ENCODE peak calls at places on chromosomes 16 and 17, in ten cellular contexts. One of them, this sample, is unnamed.
A peak's percentile ranks its signal among the peaks of the same experiment; 100 is the strongest.

GRCh38 chr17:22374741-22375140 is 682.4 kb downstream of the KCNJ18 start:
- DNase-seq in left ventricle myocardium inferior: no peak
- DNase-seq in Panc1: no peak
- DNase-seq in fibroblast of the aortic adventitia: no peak
- DNase-seq in AG09309: no peak
- DNase-seq in CD8-positive, alpha-beta T cell: no peak
- DNase-seq in stomach: no peak
- DNase-seq in GM06990: no peak
- DNase-seq in astrocyte of the cerebellum: no peak
- DNase-seq in cardiac muscle cell: no peak
- DNase-seq in this sample: no peak

GRCh38 chr16:81588326-81589081 is 143.9 kb downstream of the CMIP start:
- DNase-seq in fibroblast of the aortic adventitia: no peak
- DNase-seq in Panc1: no peak
- DNase-seq in astrocyte of the cerebellum: no peak
- DNase-seq in GM06990: no peak
- DNase-seq in CD8-positive, alpha-beta T cell: no peak
- DNase-seq in stomach: no peak
- DNase-seq in cardiac muscle cell: no peak
- DNase-seq in AG09309: no peak
- DNase-seq in left ventricle myocardium inferior: no peak
- DNase-seq in this sample: no peak

GRCh38 chr16:47732806-47733150 is 271.6 kb downstream of the PHKB start:
- DNase-seq in cardiac muscle cell: peak; percentile 78
- DNase-seq in fibroblast of the aortic adventitia: peak; percentile 91
- DNase-seq in Panc1: peak; percentile 42
- DNase-seq in AG09309: peak; percentile 54
- DNase-seq in CD8-positive, alpha-beta T cell: no peak
- DNase-seq in GM06990: no peak
- DNase-seq in left ventricle myocardium inferior: no peak
- DNase-seq in stomach: no peak
- DNase-seq in astrocyte of the cerebellum: peak; percentile 88
- DNase-seq in this sample: peak; percentile 96

GRCh38 chr17:17919169-17920107 is 52.8 kb downstream of the TOM1L2 start:
- DNase-seq in cardiac muscle cell: peak; percentile 83
- DNase-seq in AG09309: no peak
- DNase-seq in GM06990: peak; percentile 29
- DNase-seq in fibroblast of the aortic adventitia: peak; percentile 79
- DNase-seq in stomach: peak; percentile 71
- DNase-seq in left ventricle myocardium inferior: peak; percentile 58
- DNase-seq in CD8-positive, alpha-beta T cell: peak; percentile 67
- DNase-seq in astrocyte of the cerebellum: peak; percentile 68
- DNase-seq in Panc1: no peak
- DNase-seq in this sample: peak; percentile 88

GRCh38 chr17:4708436-4708835 is 2.0 kb upstream of the ARRB2 start:
- DNase-seq in fibroblast of the aortic adventitia: no peak
- DNase-seq in GM06990: no peak
- DNase-seq in Panc1: no peak
- DNase-seq in CD8-positive, alpha-beta T cell: peak; percentile 56
- DNase-seq in cardiac muscle cell: no peak
- DNase-seq in astrocyte of the cerebellum: no peak
- DNase-seq in left ventricle myocardium inferior: no peak
- DNase-seq in stomach: no peak
- DNase-seq in AG09309: no peak
- DNase-seq in this sample: no peak

GRCh38 chr17:8163978-8164814 is 1.4 kb upstream of the VAMP2 start:
- DNase-seq in Panc1: no peak
- DNase-seq in fibroblast of the aortic adventitia: peak; percentile 22
- DNase-seq in AG09309: no peak
- DNase-seq in astrocyte of the cerebellum: no peak
- DNase-seq in CD8-positive, alpha-beta T cell: peak; percentile 75
- DNase-seq in GM06990: peak; percentile 44
- DNase-seq in cardiac muscle cell: peak; percentile 50
- DNase-seq in left ventricle myocardium inferior: peak; percentile 86
- DNase-seq in stomach: peak; percentile 55
- DNase-seq in this sample: no peak

GRCh38 chr16:3214904-3215600 is 19.9 kb downstream of the ZNF200 start:
- DNase-seq in cardiac muscle cell: no peak
- DNase-seq in AG09309: no peak
- DNase-seq in Panc1: no peak
- DNase-seq in stomach: no peak
- DNase-seq in astrocyte of the cerebellum: no peak
- DNase-seq in left ventricle myocardium inferior: no peak
- DNase-seq in GM06990: no peak
- DNase-seq in fibroblast of the aortic adventitia: no peak
- DNase-seq in CD8-positive, alpha-beta T cell: peak; percentile 26
- DNase-seq in this sample: no peak

GRCh38 chr16:5188318-5189025 is 90.9 kb upstream of the EEF2KMT start:
- DNase-seq in CD8-positive, alpha-beta T cell: no peak
- DNase-seq in GM06990: no peak
- DNase-seq in Panc1: no peak
- DNase-seq in cardiac muscle cell: no peak
- DNase-seq in AG09309: no peak
- DNase-seq in left ventricle myocardium inferior: no peak
- DNase-seq in fibroblast of the aortic adventitia: no peak
- DNase-seq in stomach: no peak
- DNase-seq in astrocyte of the cerebellum: no peak
- DNase-seq in this sample: no peak

GRCh38 chr16:49431591-49432290 is 58.1 kb downstream of the C16orf78 start:
- DNase-seq in GM06990: no peak
- DNase-seq in astrocyte of the cerebellum: no peak
- DNase-seq in left ventricle myocardium inferior: no peak
- DNase-seq in AG09309: no peak
- DNase-seq in cardiac muscle cell: no peak
- DNase-seq in stomach: no peak
- DNase-seq in fibroblast of the aortic adventitia: no peak
- DNase-seq in CD8-positive, alpha-beta T cell: no peak
- DNase-seq in Panc1: no peak
- DNase-seq in this sample: no peak

GRCh38 chr16:234468-235305 is at the start of gene FAM234A:
- DNase-seq in fibroblast of the aortic adventitia: peak; percentile 80
- DNase-seq in left ventricle myocardium inferior: peak; percentile 93
- DNase-seq in astrocyte of the cerebellum: peak; percentile 58
- DNase-seq in stomach: peak; percentile 96
- DNase-seq in AG09309: peak; percentile 21
- DNase-seq in GM06990: peak; percentile 96
- DNase-seq in cardiac muscle cell: peak; percentile 93
- DNase-seq in Panc1: peak; percentile 50
- DNase-seq in CD8-positive, alpha-beta T cell: peak; percentile 96
- DNase-seq in this sample: peak; percentile 89

GRCh38 chr16:77974883-77975282 is 47.5 kb upstream of the CLEC3A start:
- DNase-seq in astrocyte of the cerebellum: no peak
- DNase-seq in stomach: no peak
- DNase-seq in CD8-positive, alpha-beta T cell: no peak
- DNase-seq in GM06990: no peak
- DNase-seq in fibroblast of the aortic adventitia: no peak
- DNase-seq in Panc1: no peak
- DNase-seq in left ventricle myocardium inferior: no peak
- DNase-seq in AG09309: no peak
- DNase-seq in cardiac muscle cell: no peak
- DNase-seq in this sample: peak; percentile 8

GRCh38 chr17:39809221-39809620 is 54.9 kb downstream of the IKZF3 start:
- DNase-seq in CD8-positive, alpha-beta T cell: no peak
- DNase-seq in stomach: no peak
- DNase-seq in fibroblast of the aortic adventitia: no peak
- DNase-seq in astrocyte of the cerebellum: no peak
- DNase-seq in Panc1: no peak
- DNase-seq in GM06990: no peak
- DNase-seq in AG09309: no peak
- DNase-seq in left ventricle myocardium inferior: no peak
- DNase-seq in cardiac muscle cell: no peak
- DNase-seq in this sample: no peak

GRCh38 chr17:39814497-39814896 is 49.6 kb downstream of the IKZF3 start:
- DNase-seq in stomach: no peak
- DNase-seq in astrocyte of the cerebellum: no peak
- DNase-seq in cardiac muscle cell: no peak
- DNase-seq in left ventricle myocardium inferior: no peak
- DNase-seq in GM06990: no peak
- DNase-seq in CD8-positive, alpha-beta T cell: no peak
- DNase-seq in fibroblast of the aortic adventitia: no peak
- DNase-seq in Panc1: no peak
- DNase-seq in AG09309: no peak
- DNase-seq in this sample: no peak

GRCh38 chr17:39813631-39814030 is 50.5 kb downstream of the IKZF3 start:
- DNase-seq in Panc1: no peak
- DNase-seq in CD8-positive, alpha-beta T cell: peak; percentile 69
- DNase-seq in astrocyte of the cerebellum: no peak
- DNase-seq in GM06990: no peak
- DNase-seq in AG09309: no peak
- DNase-seq in stomach: no peak
- DNase-seq in fibroblast of the aortic adventitia: no peak
- DNase-seq in cardiac muscle cell: no peak
- DNase-seq in left ventricle myocardium inferior: no peak
- DNase-seq in this sample: no peak

GRCh38 chr17:39810939-39811728 is 53.0 kb downstream of the IKZF3 start:
- DNase-seq in CD8-positive, alpha-beta T cell: no peak
- DNase-seq in fibroblast of the aortic adventitia: no peak
- DNase-seq in left ventricle myocardium inferior: no peak
- DNase-seq in cardiac muscle cell: no peak
- DNase-seq in stomach: no peak
- DNase-seq in AG09309: no peak
- DNase-seq in astrocyte of the cerebellum: no peak
- DNase-seq in GM06990: no peak
- DNase-seq in Panc1: no peak
- DNase-seq in this sample: no peak

GRCh38 chr17:39812466-39812865 is 51.6 kb downstream of the IKZF3 start:
- DNase-seq in GM06990: no peak
- DNase-seq in fibroblast of the aortic adventitia: no peak
- DNase-seq in astrocyte of the cerebellum: no peak
- DNase-seq in AG09309: no peak
- DNase-seq in CD8-positive, alpha-beta T cell: no peak
- DNase-seq in stomach: peak; percentile 79
- DNase-seq in left ventricle myocardium inferior: no peak
- DNase-seq in cardiac muscle cell: no peak
- DNase-seq in Panc1: no peak
- DNase-seq in this sample: no peak
- TF ChIP-seq CTCF in GM06990: no peak
- TF ChIP-seq CTCF in fibroblast of the aortic adventitia: no peak
- TF ChIP-seq CTCF in astrocyte of the cerebellum: no peak
- TF ChIP-seq CTCF in AG09309: no peak
- TF ChIP-seq CTCF in CD8-positive, alpha-beta T cell: no peak
- TF ChIP-seq CTCF in stomach: no peak
- TF ChIP-seq CTCF in left ventricle myocardium inferior: no peak
- TF ChIP-seq CTCF in cardiac muscle cell: no peak
- TF ChIP-seq CTCF in Panc1: no peak
- TF ChIP-seq CTCF in this sample: no peak

GRCh38 chr16:30649725-30650368 is 913 bp upstream of the PRR14 start:
- DNase-seq in left ventricle myocardium inferior: no peak
- DNase-seq in AG09309: no peak
- DNase-seq in cardiac muscle cell: no peak
- DNase-seq in CD8-positive, alpha-beta T cell: peak; percentile 30
- DNase-seq in Panc1: no peak
- DNase-seq in GM06990: no peak
- DNase-seq in astrocyte of the cerebellum: no peak
- DNase-seq in stomach: no peak
- DNase-seq in fibroblast of the aortic adventitia: no peak
- DNase-seq in this sample: no peak
- H3K4me3 ChIP-seq in left ventricle myocardium inferior: peak overlapping the region; percentile 90
- H3K4me3 ChIP-seq in AG09309: peak overlapping the region; percentile 35
- H3K4me3 ChIP-seq in cardiac muscle cell: no peak overlapping the region
- H3K4me3 ChIP-seq in CD8-positive, alpha-beta T cell: peak overlapping the region; percentile 100
- H3K4me3 ChIP-seq in Panc1: peak overlapping the region; percentile 100
- H3K4me3 ChIP-seq in GM06990: peak overlapping the region; percentile 42
- H3K4me3 ChIP-seq in astrocyte of the cerebellum: peak overlapping the region; percentile 93
- H3K4me3 ChIP-seq in stomach: peak overlapping the region; percentile 82
- H3K4me3 ChIP-seq in fibroblast of the aortic adventitia: peak overlapping the region; percentile 61
- H3K4me3 ChIP-seq in this sample: peak overlapping the region; percentile 61

DNA sequence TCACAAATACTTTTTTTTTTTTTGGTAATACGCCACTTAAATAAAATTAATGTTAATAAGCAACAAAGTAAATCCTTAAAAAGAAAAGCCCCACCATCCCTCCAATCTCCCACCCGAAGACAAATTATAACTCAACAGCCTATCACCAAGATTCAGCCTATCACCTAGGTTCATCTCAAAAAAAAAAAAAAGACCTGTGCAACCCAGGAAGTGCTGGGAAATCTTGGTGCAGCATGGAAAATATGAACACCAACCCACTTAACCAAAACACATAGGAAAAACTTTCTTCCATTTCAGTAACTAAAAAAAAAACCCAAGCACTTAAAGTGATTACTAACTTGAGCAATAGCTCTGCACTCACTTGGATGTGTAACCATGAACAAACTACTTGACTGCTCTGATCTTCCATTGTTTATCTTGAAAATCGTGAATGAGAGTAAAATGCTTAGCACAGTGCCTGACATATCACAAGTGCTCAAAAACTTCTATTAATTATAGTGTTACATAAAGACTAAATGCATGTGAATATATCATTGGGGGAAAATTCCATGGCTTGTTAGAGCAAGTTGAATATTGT is 90.4 kb downstream of the STH start:
- DNase-seq in Panc1: no peak
- DNase-seq in AG09309: no peak
- DNase-seq in GM06990: no peak
- DNase-seq in astrocyte of the cerebellum: no peak
- DNase-seq in CD8-positive, alpha-beta T cell: no peak
- DNase-seq in cardiac muscle cell: no peak
- DNase-seq in left ventricle myocardium inferior: no peak
- DNase-seq in stomach: no peak
- DNase-seq in fibroblast of the aortic adventitia: no peak
- DNase-seq in this sample: no peak
- TF ChIP-seq CTCF in Panc1: no peak
- TF ChIP-seq CTCF in AG09309: no peak
- TF ChIP-seq CTCF in GM06990: no peak
- TF ChIP-seq CTCF in astrocyte of the cerebellum: no peak
- TF ChIP-seq CTCF in CD8-positive, alpha-beta T cell: no peak
- TF ChIP-seq CTCF in cardiac muscle cell: no peak
- TF ChIP-seq CTCF in left ventricle myocardium inferior: no peak
- TF ChIP-seq CTCF in stomach: no peak
- TF ChIP-seq CTCF in fibroblast of the aortic adventitia: no peak
- TF ChIP-seq CTCF in this sample: no peak

DNA sequence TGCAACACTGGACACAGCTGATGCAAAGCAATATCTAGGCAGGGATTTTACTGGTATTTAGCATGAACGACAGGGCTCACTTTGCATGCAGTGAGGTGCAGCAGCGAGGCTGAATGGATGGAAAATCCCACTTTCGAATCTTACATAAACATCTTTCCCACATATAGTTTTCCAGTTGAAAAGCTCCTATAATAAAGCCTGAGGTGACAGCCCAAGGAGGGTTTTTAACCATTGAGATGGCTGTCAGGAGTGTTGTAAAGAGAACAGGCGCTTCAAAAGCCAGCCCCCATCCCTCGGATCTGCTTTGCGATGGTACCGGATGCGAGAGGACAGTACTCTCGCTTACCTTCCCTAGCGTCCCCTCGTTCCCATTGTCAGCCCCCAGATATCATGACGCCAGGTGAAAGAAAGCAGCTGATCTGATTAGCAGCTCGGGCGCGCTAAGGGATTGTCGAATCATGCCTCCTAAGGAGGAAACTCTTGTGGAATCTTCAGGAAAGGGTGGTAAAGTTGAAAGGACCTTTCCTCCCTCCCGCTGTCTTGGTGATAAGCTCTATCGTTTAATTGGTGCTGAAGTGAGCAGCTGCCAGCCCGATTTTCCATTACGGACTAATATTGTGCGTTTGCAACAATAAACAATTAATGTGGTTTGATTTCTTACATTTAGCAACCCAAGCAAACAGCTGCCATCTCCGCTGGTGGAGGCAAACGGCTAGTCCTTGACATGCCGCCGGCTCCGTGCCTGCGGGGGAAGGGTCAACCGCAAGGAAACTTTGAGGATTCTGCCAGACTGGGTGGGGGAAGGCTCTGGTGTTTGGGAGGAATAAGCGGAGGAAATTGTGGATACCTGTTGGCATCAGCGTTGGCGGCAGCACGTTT is 1.8 kb downstream of the CDH8 start:
- DNase-seq in AG09309: no peak
- DNase-seq in left ventricle myocardium inferior: no peak
- DNase-seq in Panc1: no peak
- DNase-seq in stomach: no peak
- DNase-seq in cardiac muscle cell: no peak
- DNase-seq in GM06990: no peak
- DNase-seq in CD8-positive, alpha-beta T cell: no peak
- DNase-seq in fibroblast of the aortic adventitia: no peak
- DNase-seq in astrocyte of the cerebellum: no peak
- DNase-seq in this sample: no peak
- H3K4me3 ChIP-seq in AG09309: no peak overlapping the region
- H3K4me3 ChIP-seq in left ventricle myocardium inferior: peak overlapping the region; percentile 62
- H3K4me3 ChIP-seq in Panc1: no peak overlapping the region
- H3K4me3 ChIP-seq in stomach: peak overlapping the region; percentile 28
- H3K4me3 ChIP-seq in cardiac muscle cell: peak overlapping the region; percentile 52
- H3K4me3 ChIP-seq in GM06990: no peak overlapping the region
- H3K4me3 ChIP-seq in CD8-positive, alpha-beta T cell: no peak overlapping the region
- H3K4me3 ChIP-seq in fibroblast of the aortic adventitia: no peak overlapping the region
- H3K4me3 ChIP-seq in astrocyte of the cerebellum: peak overlapping the region; percentile 46
- H3K4me3 ChIP-seq in this sample: no peak overlapping the region

This sample was measured in choroid plexus epithelial cell.